ENCODE peak calls at places on chromosomes 11 and 22, in four cellular contexts. One of them, this sample, is unnamed.
A peak's percentile ranks its signal among the peaks of the same experiment; 100 is the strongest.

GRCh38 chr22:29617922-29618629 is 14.6 kb downstream of the NF2 start:
- DNase-seq in right lobe of liver: no peak
- DNase-seq in HTR-8/SVneo: peak; percentile 39
- DNase-seq in activated CD4-positive, alpha-beta T cell treated with anti-CD3 and anti-CD28 coated beads for 4 hours: no peak
- DNase-seq in this sample: no peak

GRCh38 chr22:41217553-41218157 is 12.5 kb downstream of the L3MBTL2 start:
- DNase-seq in right lobe of liver: no peak
- DNase-seq in HTR-8/SVneo: no peak
- DNase-seq in activated CD4-positive, alpha-beta T cell treated with anti-CD3 and anti-CD28 coated beads for 4 hours: no peak
- DNase-seq in this sample: peak; percentile 58

GRCh38 chr22:16654882-16655281 is 62.3 kb upstream of the CCT8L2 start:
- DNase-seq in right lobe of liver: no peak
- DNase-seq in HTR-8/SVneo: no peak
- DNase-seq in activated CD4-positive, alpha-beta T cell treated with anti-CD3 and anti-CD28 coated beads for 4 hours: no peak
- DNase-seq in this sample: no peak

GRCh38 chr11:129723964-129724291 is 91.7 kb upstream of the TMEM45B start:
- DNase-seq in right lobe of liver: no peak
- DNase-seq in HTR-8/SVneo: no peak
- DNase-seq in activated CD4-positive, alpha-beta T cell treated with anti-CD3 and anti-CD28 coated beads for 4 hours: no peak
- DNase-seq in this sample: no peak

GRCh38 chr11:29963068-29963467 is 53.8 kb downstream of the KCNA4 start:
- DNase-seq in right lobe of liver: no peak
- DNase-seq in HTR-8/SVneo: no peak
- DNase-seq in activated CD4-positive, alpha-beta T cell treated with anti-CD3 and anti-CD28 coated beads for 4 hours: no peak
- DNase-seq in this sample: no peak

GRCh38 chr11:70141490-70142014 is 61.5 kb upstream of the FADD start:
- DNase-seq in right lobe of liver: no peak
- DNase-seq in HTR-8/SVneo: no peak
- DNase-seq in activated CD4-positive, alpha-beta T cell treated with anti-CD3 and anti-CD28 coated beads for 4 hours: no peak
- DNase-seq in this sample: no peak

GRCh38 chr22:44023404-44024287 is 456 bp upstream of the PARVB start:
- DNase-seq in right lobe of liver: peak; percentile 72
- DNase-seq in HTR-8/SVneo: peak; percentile 36
- DNase-seq in activated CD4-positive, alpha-beta T cell treated with anti-CD3 and anti-CD28 coated beads for 4 hours: peak; percentile 10
- DNase-seq in this sample: peak; percentile 52

GRCh38 chr22:37007666-37008065 is 11.6 kb downstream of the TST start:
- DNase-seq in right lobe of liver: no peak
- DNase-seq in HTR-8/SVneo: no peak
- DNase-seq in activated CD4-positive, alpha-beta T cell treated with anti-CD3 and anti-CD28 coated beads for 4 hours: no peak
- DNase-seq in this sample: no peak

GRCh38 chr11:16831281-16832192 is 93.1 kb downstream of the C11orf58 start:
- DNase-seq in right lobe of liver: no peak
- DNase-seq in HTR-8/SVneo: no peak
- DNase-seq in activated CD4-positive, alpha-beta T cell treated with anti-CD3 and anti-CD28 coated beads for 4 hours: no peak
- DNase-seq in this sample: peak; percentile 27

GRCh38 chr22:39170825-39171622 is 18.5 kb upstream of the CBX7 start:
- DNase-seq in right lobe of liver: peak; percentile 88
- DNase-seq in HTR-8/SVneo: peak; percentile 68
- DNase-seq in activated CD4-positive, alpha-beta T cell treated with anti-CD3 and anti-CD28 coated beads for 4 hours: peak; percentile 77
- DNase-seq in this sample: peak; percentile 82

GRCh38 chr11:12483604-12484003 is 106.2 kb downstream of the PARVA start:
- DNase-seq in right lobe of liver: no peak
- DNase-seq in HTR-8/SVneo: no peak
- DNase-seq in activated CD4-positive, alpha-beta T cell treated with anti-CD3 and anti-CD28 coated beads for 4 hours: no peak
- DNase-seq in this sample: no peak

GRCh38 chr11:66891849-66892660 is 35.2 kb downstream of the LRFN4 start:
- DNase-seq in right lobe of liver: no peak
- DNase-seq in HTR-8/SVneo: peak; percentile 86
- DNase-seq in activated CD4-positive, alpha-beta T cell treated with anti-CD3 and anti-CD28 coated beads for 4 hours: peak; percentile 30
- DNase-seq in this sample: no peak

GRCh38 chr11:17765381-17766359 is 31.1 kb downstream of the KCNC1 start:
- DNase-seq in right lobe of liver: peak; percentile 25
- DNase-seq in HTR-8/SVneo: no peak
- DNase-seq in activated CD4-positive, alpha-beta T cell treated with anti-CD3 and anti-CD28 coated beads for 4 hours: no peak
- DNase-seq in this sample: no peak

GRCh38 chr11:100753144-100753543 is 66.1 kb downstream of the ARHGAP42 start:
- DNase-seq in right lobe of liver: no peak
- DNase-seq in HTR-8/SVneo: peak; percentile 36
- DNase-seq in activated CD4-positive, alpha-beta T cell treated with anti-CD3 and anti-CD28 coated beads for 4 hours: no peak
- DNase-seq in this sample: no peak

GRCh38 chr11:18676803-18677202 is 21.8 kb upstream of the TMEM86A start:
- DNase-seq in right lobe of liver: no peak
- DNase-seq in HTR-8/SVneo: no peak
- DNase-seq in activated CD4-positive, alpha-beta T cell treated with anti-CD3 and anti-CD28 coated beads for 4 hours: no peak
- DNase-seq in this sample: no peak

GRCh38 chr22:20980523-20980922 is 1.6 kb upstream of the LZTR1 start:
- DNase-seq in right lobe of liver: no peak
- DNase-seq in HTR-8/SVneo: no peak
- DNase-seq in activated CD4-positive, alpha-beta T cell treated with anti-CD3 and anti-CD28 coated beads for 4 hours: no peak
- DNase-seq in this sample: no peak

GRCh38 chr11:19506803-19507466 is 205.7 kb upstream of the NAV2 start:
- DNase-seq in right lobe of liver: peak; percentile 61
- DNase-seq in HTR-8/SVneo: no peak
- DNase-seq in activated CD4-positive, alpha-beta T cell treated with anti-CD3 and anti-CD28 coated beads for 4 hours: no peak
- DNase-seq in this sample: no peak

GRCh38 chr11:5345831-5346230 is 2.5 kb upstream of the OR51B5 start:
- DNase-seq in right lobe of liver: no peak
- DNase-seq in HTR-8/SVneo: no peak
- DNase-seq in activated CD4-positive, alpha-beta T cell treated with anti-CD3 and anti-CD28 coated beads for 4 hours: no peak
- DNase-seq in this sample: no peak

GRCh38 chr11:64831411-64831891 is 13.0 kb downstream of the CDC42BPG start:
- DNase-seq in right lobe of liver: no peak
- DNase-seq in HTR-8/SVneo: no peak
- DNase-seq in activated CD4-positive, alpha-beta T cell treated with anti-CD3 and anti-CD28 coated beads for 4 hours: no peak
- DNase-seq in this sample: no peak

GRCh38 chr11:43943357-43943930 is 1.0 kb downstream of the C11orf96 start:
- DNase-seq in right lobe of liver: no peak
- DNase-seq in HTR-8/SVneo: no peak
- DNase-seq in activated CD4-positive, alpha-beta T cell treated with anti-CD3 and anti-CD28 coated beads for 4 hours: no peak
- DNase-seq in this sample: no peak

GRCh38 chr11:115674176-115674575 is 170.0 kb upstream of the CADM1 start:
- DNase-seq in right lobe of liver: no peak
- DNase-seq in HTR-8/SVneo: no peak
- DNase-seq in activated CD4-positive, alpha-beta T cell treated with anti-CD3 and anti-CD28 coated beads for 4 hours: no peak
- DNase-seq in this sample: no peak

GRCh38 chr11:78910322-78910721 is 335.7 kb upstream of the NARS2 start:
- DNase-seq in right lobe of liver: no peak
- DNase-seq in HTR-8/SVneo: no peak
- DNase-seq in activated CD4-positive, alpha-beta T cell treated with anti-CD3 and anti-CD28 coated beads for 4 hours: no peak
- DNase-seq in this sample: no peak

GRCh38 chr11:132114185-132114584 is 743.8 kb downstream of the NTM start:
- DNase-seq in right lobe of liver: no peak
- DNase-seq in HTR-8/SVneo: no peak
- DNase-seq in activated CD4-positive, alpha-beta T cell treated with anti-CD3 and anti-CD28 coated beads for 4 hours: no peak
- DNase-seq in this sample: no peak

GRCh38 chr11:92852203-92852602 is 117.2 kb upstream of the MTNR1B start:
- DNase-seq in right lobe of liver: no peak
- DNase-seq in HTR-8/SVneo: no peak
- DNase-seq in activated CD4-positive, alpha-beta T cell treated with anti-CD3 and anti-CD28 coated beads for 4 hours: no peak
- DNase-seq in this sample: no peak

GRCh38 chr11:76702378-76703128 is 32.0 kb upstream of the LRRC32 start:
- DNase-seq in right lobe of liver: no peak
- DNase-seq in HTR-8/SVneo: no peak
- DNase-seq in activated CD4-positive, alpha-beta T cell treated with anti-CD3 and anti-CD28 coated beads for 4 hours: no peak
- DNase-seq in this sample: no peak

GRCh38 chr11:39385911-39386310 is 2073.5 kb downstream of the LRRC4C start:
- DNase-seq in right lobe of liver: no peak
- DNase-seq in HTR-8/SVneo: no peak
- DNase-seq in activated CD4-positive, alpha-beta T cell treated with anti-CD3 and anti-CD28 coated beads for 4 hours: no peak
- DNase-seq in this sample: no peak

This sample was measured in B cell.